ENCODE peak calls at places on chromosomes 16 and 17, in ten cellular contexts. One of them, this sample, is unnamed.

GRCh38 chr16:70689970-70690905 is 4.4 kb upstream of the MTSS2 start:
- DNase-seq in A549: no peak
- DNase-seq in thoracic aorta: no peak
- DNase-seq in tibial artery: no peak
- DNase-seq in OCI-LY7: no peak
- DNase-seq in Caco-2: no peak
- DNase-seq in HCT116: no peak
- DNase-seq in right lobe of liver: no peak
- DNase-seq in fibroblast of lung: peak; percentile 50
- DNase-seq in body of pancreas: no peak
- DNase-seq in this sample: no peak

GRCh38 chr16:56108724-56109123 is 82.6 kb upstream of the GNAO1 start:
- DNase-seq in A549: no peak
- DNase-seq in thoracic aorta: no peak
- DNase-seq in tibial artery: no peak
- DNase-seq in OCI-LY7: no peak
- DNase-seq in Caco-2: no peak
- DNase-seq in HCT116: no peak
- DNase-seq in right lobe of liver: no peak
- DNase-seq in fibroblast of lung: no peak
- DNase-seq in body of pancreas: no peak
- DNase-seq in this sample: no peak

GRCh38 chr17:13931752-13932477 is 137.4 kb upstream of the COX10 start:
- DNase-seq in A549: no peak
- DNase-seq in thoracic aorta: no peak
- DNase-seq in tibial artery: peak; percentile 55
- DNase-seq in OCI-LY7: peak; percentile 7
- DNase-seq in Caco-2: no peak
- DNase-seq in HCT116: no peak
- DNase-seq in right lobe of liver: no peak
- DNase-seq in fibroblast of lung: peak; percentile 61
- DNase-seq in body of pancreas: peak; percentile 23
- DNase-seq in this sample: peak; percentile 68

GRCh38 chr16:73054732-73055481 is 7.0 kb upstream of the ZFHX3 start:
- DNase-seq in A549: peak; percentile 45
- DNase-seq in thoracic aorta: no peak
- DNase-seq in tibial artery: no peak
- DNase-seq in OCI-LY7: peak; percentile 11
- DNase-seq in Caco-2: no peak
- DNase-seq in HCT116: no peak
- DNase-seq in right lobe of liver: no peak
- DNase-seq in fibroblast of lung: peak; percentile 90
- DNase-seq in body of pancreas: no peak
- DNase-seq in this sample: no peak

GRCh38 chr17:8649157-8650118 is 18.9 kb upstream of the MYH10 start:
- DNase-seq in A549: no peak
- DNase-seq in thoracic aorta: peak; percentile 79
- DNase-seq in tibial artery: peak; percentile 80
- DNase-seq in OCI-LY7: no peak
- DNase-seq in Caco-2: no peak
- DNase-seq in HCT116: no peak
- DNase-seq in right lobe of liver: no peak
- DNase-seq in fibroblast of lung: peak; percentile 77
- DNase-seq in body of pancreas: peak; percentile 24
- DNase-seq in this sample: no peak

GRCh38 chr16:71895679-71896385 is 501 bp downstream of the IST1 start:
- DNase-seq in A549: peak; percentile 63
- DNase-seq in thoracic aorta: no peak
- DNase-seq in tibial artery: no peak
- DNase-seq in OCI-LY7: peak; percentile 59
- DNase-seq in Caco-2: peak; percentile 66
- DNase-seq in HCT116: no peak
- DNase-seq in right lobe of liver: peak; percentile 63
- DNase-seq in fibroblast of lung: peak; percentile 55
- DNase-seq in body of pancreas: peak; percentile 24
- DNase-seq in this sample: peak; percentile 29

GRCh38 chr16:54212893-54213292 is 73.7 kb downstream of the IRX3 start:
- DNase-seq in A549: no peak
- DNase-seq in thoracic aorta: no peak
- DNase-seq in tibial artery: no peak
- DNase-seq in OCI-LY7: no peak
- DNase-seq in Caco-2: no peak
- DNase-seq in HCT116: no peak
- DNase-seq in right lobe of liver: no peak
- DNase-seq in fibroblast of lung: no peak
- DNase-seq in body of pancreas: no peak
- DNase-seq in this sample: no peak

GRCh38 chr16:26983426-26983825 is 83.3 kb upstream of the C16orf82 start:
- DNase-seq in A549: no peak
- DNase-seq in thoracic aorta: no peak
- DNase-seq in tibial artery: no peak
- DNase-seq in OCI-LY7: no peak
- DNase-seq in Caco-2: no peak
- DNase-seq in HCT116: no peak
- DNase-seq in right lobe of liver: no peak
- DNase-seq in fibroblast of lung: peak; percentile 46
- DNase-seq in body of pancreas: no peak
- DNase-seq in this sample: no peak

GRCh38 chr16:71369494-71369893 is 11.0 kb downstream of the CALB2 start:
- DNase-seq in A549: no peak
- DNase-seq in thoracic aorta: no peak
- DNase-seq in tibial artery: no peak
- DNase-seq in OCI-LY7: no peak
- DNase-seq in Caco-2: no peak
- DNase-seq in HCT116: no peak
- DNase-seq in right lobe of liver: no peak
- DNase-seq in fibroblast of lung: no peak
- DNase-seq in body of pancreas: no peak
- DNase-seq in this sample: no peak

DNA sequence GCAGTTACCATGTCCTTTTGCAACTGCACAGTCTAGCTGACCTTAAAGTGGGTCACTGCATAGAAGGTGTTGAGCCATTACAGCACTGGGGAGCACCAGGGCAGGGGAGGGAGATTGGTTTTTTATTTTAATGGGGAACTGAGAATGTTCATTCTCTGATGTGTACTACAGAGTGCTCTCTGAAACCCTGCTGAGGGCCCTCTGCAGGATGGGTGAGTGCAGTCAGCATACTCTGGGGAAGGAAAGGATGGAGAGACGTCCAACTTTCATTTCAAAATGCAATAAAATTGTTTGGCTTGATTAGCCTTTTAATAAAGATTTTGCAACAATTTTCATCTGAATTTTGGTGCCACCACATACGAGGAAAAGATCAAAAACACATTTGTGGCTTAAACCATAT is 73.3 kb downstream of the SNX11 start:
- DNase-seq in A549: no peak
- DNase-seq in thoracic aorta: no peak
- DNase-seq in tibial artery: no peak
- DNase-seq in OCI-LY7: no peak
- DNase-seq in Caco-2: no peak
- DNase-seq in HCT116: no peak
- DNase-seq in right lobe of liver: no peak
- DNase-seq in fibroblast of lung: no peak
- DNase-seq in body of pancreas: no peak
- DNase-seq in this sample: no peak
- TF ChIP-seq CTCF in A549: no peak
- TF ChIP-seq CTCF in thoracic aorta: no peak
- TF ChIP-seq CTCF in tibial artery: no peak
- TF ChIP-seq CTCF in OCI-LY7: no peak
- TF ChIP-seq CTCF in Caco-2: no peak
- TF ChIP-seq CTCF in HCT116: no peak
- TF ChIP-seq CTCF in right lobe of liver: no peak
- TF ChIP-seq CTCF in fibroblast of lung: no peak
- TF ChIP-seq CTCF in body of pancreas: no peak
- TF ChIP-seq CTCF in this sample: no peak

DNA sequence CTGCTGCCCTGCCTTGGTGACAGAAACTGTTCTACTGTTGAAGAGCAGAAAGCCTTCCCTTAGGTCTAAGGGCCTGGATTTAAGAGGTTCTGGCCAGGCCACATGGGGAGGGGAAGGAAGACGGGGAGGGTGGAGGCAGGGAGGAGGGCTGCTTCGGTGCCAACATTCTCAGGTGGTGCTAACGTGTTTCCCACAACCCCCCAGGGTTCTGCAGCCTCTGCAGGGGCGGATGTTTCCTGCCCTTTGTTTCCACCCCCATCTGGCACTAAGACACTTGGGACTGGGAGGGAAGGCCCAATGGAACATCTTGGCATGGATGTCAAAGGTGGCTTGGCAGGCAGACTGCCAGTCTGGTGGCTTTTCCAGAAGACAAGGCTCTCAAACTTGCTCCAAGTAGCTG is 12.7 kb downstream of the HIC1 start:
- DNase-seq in A549: no peak
- DNase-seq in thoracic aorta: no peak
- DNase-seq in tibial artery: no peak
- DNase-seq in OCI-LY7: no peak
- DNase-seq in Caco-2: no peak
- DNase-seq in HCT116: no peak
- DNase-seq in right lobe of liver: no peak
- DNase-seq in fibroblast of lung: no peak
- DNase-seq in body of pancreas: no peak
- DNase-seq in this sample: no peak
- H3K4me3 ChIP-seq in A549: no peak overlapping the region
- H3K4me3 ChIP-seq in thoracic aorta: no peak overlapping the region
- H3K4me3 ChIP-seq in tibial artery: no peak overlapping the region
- H3K4me3 ChIP-seq in OCI-LY7: no peak overlapping the region
- H3K4me3 ChIP-seq in Caco-2: no peak overlapping the region
- H3K4me3 ChIP-seq in HCT116: no peak overlapping the region
- H3K4me3 ChIP-seq in right lobe of liver: no peak overlapping the region
- H3K4me3 ChIP-seq in fibroblast of lung: no peak overlapping the region
- H3K4me3 ChIP-seq in body of pancreas: no peak overlapping the region
- H3K4me3 ChIP-seq in this sample: no peak overlapping the region

DNA sequence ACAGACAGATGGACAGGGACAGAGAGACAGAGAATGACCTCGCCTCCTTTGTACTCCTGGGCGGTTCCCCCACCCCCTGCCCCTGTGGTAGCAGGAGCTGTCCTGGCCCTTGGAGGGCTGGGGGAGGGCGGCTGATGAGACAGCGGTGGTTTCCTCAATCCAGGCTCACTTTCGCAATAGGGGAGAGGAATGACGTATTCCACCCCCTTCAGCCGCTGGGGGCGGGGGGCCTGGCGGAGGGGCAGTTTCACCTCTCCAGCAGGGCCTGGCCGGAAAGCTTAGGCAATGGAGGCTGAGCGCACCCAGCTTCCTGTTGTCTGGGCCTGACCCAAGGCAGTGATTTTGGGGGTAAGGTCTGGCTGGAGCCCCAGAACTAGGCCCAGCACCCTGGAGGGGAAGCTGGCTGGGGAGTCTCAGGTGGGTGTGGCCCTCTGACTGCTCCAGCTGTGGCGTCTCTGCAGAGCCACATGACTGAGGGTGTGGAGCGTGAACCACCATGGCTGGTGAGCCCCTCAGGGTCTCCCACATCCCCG is 7.4 kb downstream of the FMNL1 start:
- DNase-seq in A549: peak; percentile 96
- DNase-seq in thoracic aorta: peak; percentile 20
- DNase-seq in tibial artery: peak; percentile 84
- DNase-seq in OCI-LY7: peak; percentile 67
- DNase-seq in Caco-2: no peak
- DNase-seq in HCT116: no peak
- DNase-seq in right lobe of liver: peak; percentile 78
- DNase-seq in fibroblast of lung: peak; percentile 96
- DNase-seq in body of pancreas: peak; percentile 58
- DNase-seq in this sample: peak; percentile 89
- H3K4me1 ChIP-seq in A549: peaks cover 84% of the 10 kb centered on the region
- H3K4me1 ChIP-seq in thoracic aorta: peaks cover 5% of the 10 kb centered on the region
- H3K4me1 ChIP-seq in tibial artery: no peaks in the 10 kb centered on the region
- H3K4me1 ChIP-seq in OCI-LY7: peaks cover 74% of the 10 kb centered on the region
- H3K4me1 ChIP-seq in Caco-2: peaks cover 18% of the 10 kb centered on the region
- H3K4me1 ChIP-seq in HCT116: peaks cover 76% of the 10 kb centered on the region
- H3K4me1 ChIP-seq in right lobe of liver: no peaks in the 10 kb centered on the region
- H3K4me1 ChIP-seq in fibroblast of lung: peaks cover 18% of the 10 kb centered on the region
- H3K4me1 ChIP-seq in body of pancreas: peaks cover 25% of the 10 kb centered on the region
- H3K4me1 ChIP-seq in this sample: peaks cover 79% of the 10 kb centered on the region

GRCh38 chr17:17701112-17701511 is 19.9 kb downstream of the RAI1 start:
- DNase-seq in A549: no peak
- DNase-seq in thoracic aorta: no peak
- DNase-seq in tibial artery: no peak
- DNase-seq in OCI-LY7: no peak
- DNase-seq in Caco-2: no peak
- DNase-seq in HCT116: no peak
- DNase-seq in right lobe of liver: no peak
- DNase-seq in fibroblast of lung: no peak
- DNase-seq in body of pancreas: no peak
- DNase-seq in this sample: no peak

GRCh38 chr17:17702370-17702769 is 21.1 kb downstream of the RAI1 start:
- DNase-seq in A549: no peak
- DNase-seq in thoracic aorta: no peak
- DNase-seq in tibial artery: no peak
- DNase-seq in OCI-LY7: no peak
- DNase-seq in Caco-2: no peak
- DNase-seq in HCT116: no peak
- DNase-seq in right lobe of liver: no peak
- DNase-seq in fibroblast of lung: no peak
- DNase-seq in body of pancreas: no peak
- DNase-seq in this sample: no peak

GRCh38 chr17:17701658-17702057 is 20.4 kb downstream of the RAI1 start:
- DNase-seq in A549: no peak
- DNase-seq in thoracic aorta: no peak
- DNase-seq in tibial artery: no peak
- DNase-seq in OCI-LY7: no peak
- DNase-seq in Caco-2: no peak
- DNase-seq in HCT116: no peak
- DNase-seq in right lobe of liver: no peak
- DNase-seq in fibroblast of lung: no peak
- DNase-seq in body of pancreas: no peak
- DNase-seq in this sample: no peak

GRCh38 chr17:17698869-17699351 is 17.7 kb downstream of the RAI1 start:
- DNase-seq in A549: no peak
- DNase-seq in thoracic aorta: no peak
- DNase-seq in tibial artery: no peak
- DNase-seq in OCI-LY7: no peak
- DNase-seq in Caco-2: no peak
- DNase-seq in HCT116: no peak
- DNase-seq in right lobe of liver: no peak
- DNase-seq in fibroblast of lung: no peak
- DNase-seq in body of pancreas: no peak
- DNase-seq in this sample: no peak

DNA sequence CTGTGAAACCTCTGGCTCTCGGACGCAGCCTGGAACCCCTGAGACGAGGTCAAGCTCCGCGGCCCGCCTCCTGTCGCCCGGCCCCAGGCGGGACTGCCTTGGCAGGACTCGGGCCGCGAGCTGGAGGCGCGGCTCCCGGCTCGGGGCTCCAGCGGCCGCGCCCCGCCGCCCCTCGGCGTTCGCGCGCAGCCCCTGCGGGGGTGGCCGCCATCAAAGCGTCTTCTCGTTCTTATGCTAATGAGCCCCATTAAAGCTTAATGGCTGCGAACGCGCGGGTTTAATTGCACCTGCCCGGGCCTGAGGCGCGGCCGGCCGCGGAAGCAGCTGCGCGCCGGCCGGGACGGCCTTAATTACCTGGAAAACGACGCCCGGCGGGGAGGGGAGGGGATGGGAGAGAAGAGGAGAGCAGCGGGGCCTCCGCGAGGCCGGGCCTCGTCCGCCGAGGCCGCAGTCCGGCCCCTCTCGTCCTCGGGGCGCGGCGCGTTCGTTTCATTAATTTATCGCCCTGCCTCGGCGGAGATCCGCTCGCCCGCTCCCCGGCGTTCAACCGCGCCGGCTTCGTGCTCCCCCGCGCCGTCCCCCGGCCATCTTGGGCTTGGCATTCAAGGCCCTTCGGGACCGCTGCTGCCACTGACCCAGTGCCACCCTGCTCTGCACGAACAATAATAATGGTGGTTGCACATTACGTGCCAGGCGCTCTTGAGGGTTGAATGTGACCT is 19.2 kb downstream of the RAI1 start:
- DNase-seq in A549: no peak
- DNase-seq in thoracic aorta: no peak
- DNase-seq in tibial artery: no peak
- DNase-seq in OCI-LY7: no peak
- DNase-seq in Caco-2: no peak
- DNase-seq in HCT116: no peak
- DNase-seq in right lobe of liver: no peak
- DNase-seq in fibroblast of lung: no peak
- DNase-seq in body of pancreas: no peak
- DNase-seq in this sample: no peak
- TF ChIP-seq CTCF in A549: no peak
- TF ChIP-seq CTCF in thoracic aorta: no peak
- TF ChIP-seq CTCF in tibial artery: no peak
- TF ChIP-seq CTCF in OCI-LY7: no peak
- TF ChIP-seq CTCF in Caco-2: no peak
- TF ChIP-seq CTCF in HCT116: no peak
- TF ChIP-seq CTCF in right lobe of liver: no peak
- TF ChIP-seq CTCF in fibroblast of lung: no peak
- TF ChIP-seq CTCF in body of pancreas: no peak
- TF ChIP-seq CTCF in this sample: no peak

This sample was measured in left ventricle myocardium inferior.